ENCODE peak calls at places on chromosomes 3 and 15, in ten cellular contexts. One of them, this sample, is unnamed.

GRCh38 chr3:175489406-175489805 is 630.3 kb downstream of the NAALADL2 start:
- DNase-seq in stimulated activated CD4-positive, alpha-beta T cell treated with anti-CD3 and anti-CD28 coated beads, TNF-alpha, amount 100 ng/mL, for 1 hour: no peak
- DNase-seq in Daoy: no peak
- DNase-seq in PC-9: no peak
- DNase-seq in amygdala: no peak
- DNase-seq in NCI-H1105: no peak
- DNase-seq in astrocyte of the hippocampus: no peak
- DNase-seq in NT2/D1: no peak
- DNase-seq in fibroblast of gingiva: no peak
- DNase-seq in NCI-H146: no peak
- DNase-seq in this sample: no peak

GRCh38 chr3:125236331-125236903 is 23.9 kb upstream of the SLC12A8 start:
- DNase-seq in NCI-H1105: no peak
- DNase-seq in fibroblast of gingiva: peak
- DNase-seq in NCI-H146: no peak
- DNase-seq in PC-9: no peak
- DNase-seq in NT2/D1: no peak
- DNase-seq in amygdala: no peak
- DNase-seq in Daoy: no peak
- DNase-seq in astrocyte of the hippocampus: peak
- DNase-seq in stimulated activated CD4-positive, alpha-beta T cell treated with anti-CD3 and anti-CD28 coated beads, TNF-alpha, amount 100 ng/mL, for 1 hour: no peak
- DNase-seq in this sample: no peak

GRCh38 chr3:50675179-50676030 is 678 bp downstream of the DOCK3 start:
- DNase-seq in Daoy: peak
- DNase-seq in NCI-H146: peak
- DNase-seq in amygdala: peak
- DNase-seq in astrocyte of the hippocampus: peak
- DNase-seq in NT2/D1: peak
- DNase-seq in stimulated activated CD4-positive, alpha-beta T cell treated with anti-CD3 and anti-CD28 coated beads, TNF-alpha, amount 100 ng/mL, for 1 hour: no peak
- DNase-seq in PC-9: no peak
- DNase-seq in NCI-H1105: no peak
- DNase-seq in fibroblast of gingiva: no peak
- DNase-seq in this sample: peak

GRCh38 chr3:26011276-26011675 is 221.4 kb downstream of the OXSM start:
- DNase-seq in NT2/D1: no peak
- DNase-seq in amygdala: no peak
- DNase-seq in Daoy: no peak
- DNase-seq in NCI-H146: no peak
- DNase-seq in fibroblast of gingiva: no peak
- DNase-seq in NCI-H1105: no peak
- DNase-seq in astrocyte of the hippocampus: no peak
- DNase-seq in PC-9: no peak
- DNase-seq in stimulated activated CD4-positive, alpha-beta T cell treated with anti-CD3 and anti-CD28 coated beads, TNF-alpha, amount 100 ng/mL, for 1 hour: no peak
- DNase-seq in this sample: no peak

GRCh38 chr3:149902498-149903139 is 68.1 kb downstream of the PFN2 start:
- DNase-seq in PC-9: no peak
- DNase-seq in NCI-H1105: no peak
- DNase-seq in NCI-H146: no peak
- DNase-seq in stimulated activated CD4-positive, alpha-beta T cell treated with anti-CD3 and anti-CD28 coated beads, TNF-alpha, amount 100 ng/mL, for 1 hour: no peak
- DNase-seq in amygdala: no peak
- DNase-seq in NT2/D1: no peak
- DNase-seq in fibroblast of gingiva: no peak
- DNase-seq in astrocyte of the hippocampus: no peak
- DNase-seq in Daoy: no peak
- DNase-seq in this sample: peak

GRCh38 chr15:28013976-28014375 is 85.1 kb downstream of the OCA2 start:
- DNase-seq in PC-9: no peak
- DNase-seq in stimulated activated CD4-positive, alpha-beta T cell treated with anti-CD3 and anti-CD28 coated beads, TNF-alpha, amount 100 ng/mL, for 1 hour: no peak
- DNase-seq in NCI-H146: no peak
- DNase-seq in NCI-H1105: no peak
- DNase-seq in fibroblast of gingiva: no peak
- DNase-seq in amygdala: no peak
- DNase-seq in Daoy: no peak
- DNase-seq in astrocyte of the hippocampus: no peak
- DNase-seq in NT2/D1: no peak
- DNase-seq in this sample: no peak

GRCh38 chr15:95843241-95843851 is 487.2 kb upstream of the NR2F2 start:
- DNase-seq in stimulated activated CD4-positive, alpha-beta T cell treated with anti-CD3 and anti-CD28 coated beads, TNF-alpha, amount 100 ng/mL, for 1 hour: no peak
- DNase-seq in PC-9: no peak
- DNase-seq in astrocyte of the hippocampus: peak
- DNase-seq in fibroblast of gingiva: peak
- DNase-seq in Daoy: peak
- DNase-seq in NCI-H146: no peak
- DNase-seq in NCI-H1105: no peak
- DNase-seq in amygdala: no peak
- DNase-seq in NT2/D1: no peak
- DNase-seq in this sample: no peak

GRCh38 chr3:27939510-27939909 is 217.4 kb upstream of the EOMES start:
- DNase-seq in stimulated activated CD4-positive, alpha-beta T cell treated with anti-CD3 and anti-CD28 coated beads, TNF-alpha, amount 100 ng/mL, for 1 hour: no peak
- DNase-seq in NCI-H146: no peak
- DNase-seq in amygdala: no peak
- DNase-seq in astrocyte of the hippocampus: no peak
- DNase-seq in NCI-H1105: no peak
- DNase-seq in Daoy: no peak
- DNase-seq in fibroblast of gingiva: no peak
- DNase-seq in PC-9: no peak
- DNase-seq in NT2/D1: no peak
- DNase-seq in this sample: no peak

GRCh38 chr15:48855501-48856440 is 22.2 kb upstream of the EID1 start:
- DNase-seq in NCI-H146: peak
- DNase-seq in Daoy: peak
- DNase-seq in astrocyte of the hippocampus: peak
- DNase-seq in amygdala: no peak
- DNase-seq in NT2/D1: no peak
- DNase-seq in NCI-H1105: peak
- DNase-seq in stimulated activated CD4-positive, alpha-beta T cell treated with anti-CD3 and anti-CD28 coated beads, TNF-alpha, amount 100 ng/mL, for 1 hour: no peak
- DNase-seq in PC-9: no peak
- DNase-seq in fibroblast of gingiva: peak
- DNase-seq in this sample: peak

GRCh38 chr3:135452881-135453280 is 512.6 kb upstream of the PPP2R3A start:
- DNase-seq in fibroblast of gingiva: no peak
- DNase-seq in astrocyte of the hippocampus: no peak
- DNase-seq in PC-9: no peak
- DNase-seq in Daoy: no peak
- DNase-seq in NCI-H146: no peak
- DNase-seq in NCI-H1105: no peak
- DNase-seq in NT2/D1: no peak
- DNase-seq in amygdala: no peak
- DNase-seq in stimulated activated CD4-positive, alpha-beta T cell treated with anti-CD3 and anti-CD28 coated beads, TNF-alpha, amount 100 ng/mL, for 1 hour: no peak
- DNase-seq in this sample: no peak

GRCh38 chr3:154421067-154421466 is 8.9 kb downstream of the GPR149 start:
- DNase-seq in Daoy: no peak
- DNase-seq in stimulated activated CD4-positive, alpha-beta T cell treated with anti-CD3 and anti-CD28 coated beads, TNF-alpha, amount 100 ng/mL, for 1 hour: no peak
- DNase-seq in NCI-H1105: no peak
- DNase-seq in NCI-H146: no peak
- DNase-seq in astrocyte of the hippocampus: peak
- DNase-seq in amygdala: no peak
- DNase-seq in fibroblast of gingiva: no peak
- DNase-seq in PC-9: no peak
- DNase-seq in NT2/D1: no peak
- DNase-seq in this sample: peak

GRCh38 chr3:101229681-101230080 is 90.7 kb downstream of the IMPG2 start:
- DNase-seq in NT2/D1: no peak
- DNase-seq in NCI-H1105: no peak
- DNase-seq in Daoy: no peak
- DNase-seq in stimulated activated CD4-positive, alpha-beta T cell treated with anti-CD3 and anti-CD28 coated beads, TNF-alpha, amount 100 ng/mL, for 1 hour: no peak
- DNase-seq in amygdala: no peak
- DNase-seq in NCI-H146: peak
- DNase-seq in PC-9: no peak
- DNase-seq in fibroblast of gingiva: peak
- DNase-seq in astrocyte of the hippocampus: no peak
- DNase-seq in this sample: peak

GRCh38 chr3:129606522-129607390 is at the start of gene PLXND1:
- DNase-seq in NT2/D1: no peak
- DNase-seq in NCI-H146: peak
- DNase-seq in fibroblast of gingiva: peak
- DNase-seq in PC-9: no peak
- DNase-seq in amygdala: peak
- DNase-seq in stimulated activated CD4-positive, alpha-beta T cell treated with anti-CD3 and anti-CD28 coated beads, TNF-alpha, amount 100 ng/mL, for 1 hour: no peak
- DNase-seq in Daoy: peak
- DNase-seq in astrocyte of the hippocampus: peak
- DNase-seq in NCI-H1105: peak
- DNase-seq in this sample: peak

GRCh38 chr3:178588593-178588992 is 52.4 kb downstream of the KCNMB2 start:
- DNase-seq in NT2/D1: no peak
- DNase-seq in astrocyte of the hippocampus: no peak
- DNase-seq in fibroblast of gingiva: no peak
- DNase-seq in stimulated activated CD4-positive, alpha-beta T cell treated with anti-CD3 and anti-CD28 coated beads, TNF-alpha, amount 100 ng/mL, for 1 hour: no peak
- DNase-seq in NCI-H146: peak
- DNase-seq in Daoy: no peak
- DNase-seq in NCI-H1105: peak
- DNase-seq in PC-9: no peak
- DNase-seq in amygdala: no peak
- DNase-seq in this sample: no peak

GRCh38 chr3:122013448-122013925 is 8.6 kb downstream of the ILDR1 start:
- DNase-seq in PC-9: no peak
- DNase-seq in NT2/D1: no peak
- DNase-seq in stimulated activated CD4-positive, alpha-beta T cell treated with anti-CD3 and anti-CD28 coated beads, TNF-alpha, amount 100 ng/mL, for 1 hour: no peak
- DNase-seq in amygdala: no peak
- DNase-seq in NCI-H1105: no peak
- DNase-seq in fibroblast of gingiva: no peak
- DNase-seq in astrocyte of the hippocampus: no peak
- DNase-seq in Daoy: no peak
- DNase-seq in NCI-H146: no peak
- DNase-seq in this sample: no peak

GRCh38 chr3:186461141-186461540 is 83.0 kb downstream of the CRYGS start:
- DNase-seq in NCI-H1105: no peak
- DNase-seq in PC-9: no peak
- DNase-seq in astrocyte of the hippocampus: peak
- DNase-seq in NCI-H146: no peak
- DNase-seq in Daoy: peak
- DNase-seq in stimulated activated CD4-positive, alpha-beta T cell treated with anti-CD3 and anti-CD28 coated beads, TNF-alpha, amount 100 ng/mL, for 1 hour: no peak
- DNase-seq in NT2/D1: no peak
- DNase-seq in fibroblast of gingiva: no peak
- DNase-seq in amygdala: no peak
- DNase-seq in this sample: peak

GRCh38 chr15:67178569-67179210 is 75.8 kb downstream of the AAGAB start:
- DNase-seq in NCI-H146: no peak
- DNase-seq in fibroblast of gingiva: peak
- DNase-seq in NCI-H1105: no peak
- DNase-seq in Daoy: peak
- DNase-seq in astrocyte of the hippocampus: peak
- DNase-seq in PC-9: peak
- DNase-seq in amygdala: no peak
- DNase-seq in NT2/D1: no peak
- DNase-seq in stimulated activated CD4-positive, alpha-beta T cell treated with anti-CD3 and anti-CD28 coated beads, TNF-alpha, amount 100 ng/mL, for 1 hour: no peak
- DNase-seq in this sample: no peak

GRCh38 chr15:45183001-45183400 is 4.8 kb downstream of the SHF start:
- DNase-seq in fibroblast of gingiva: no peak
- DNase-seq in amygdala: no peak
- DNase-seq in astrocyte of the hippocampus: no peak
- DNase-seq in Daoy: no peak
- DNase-seq in NCI-H1105: no peak
- DNase-seq in NCI-H146: no peak
- DNase-seq in PC-9: no peak
- DNase-seq in NT2/D1: no peak
- DNase-seq in stimulated activated CD4-positive, alpha-beta T cell treated with anti-CD3 and anti-CD28 coated beads, TNF-alpha, amount 100 ng/mL, for 1 hour: no peak
- DNase-seq in this sample: peak

GRCh38 chr3:64440498-64440897 is 215.2 kb upstream of the PRICKLE2 start:
- DNase-seq in Daoy: peak
- DNase-seq in stimulated activated CD4-positive, alpha-beta T cell treated with anti-CD3 and anti-CD28 coated beads, TNF-alpha, amount 100 ng/mL, for 1 hour: no peak
- DNase-seq in NCI-H1105: no peak
- DNase-seq in fibroblast of gingiva: peak
- DNase-seq in amygdala: no peak
- DNase-seq in NT2/D1: no peak
- DNase-seq in PC-9: peak
- DNase-seq in NCI-H146: peak
- DNase-seq in astrocyte of the hippocampus: peak
- DNase-seq in this sample: peak

GRCh38 chr3:65833761-65834505 is 204.8 kb downstream of the MAGI1 start:
- DNase-seq in NT2/D1: no peak
- DNase-seq in Daoy: peak
- DNase-seq in fibroblast of gingiva: peak
- DNase-seq in NCI-H146: no peak
- DNase-seq in PC-9: no peak
- DNase-seq in amygdala: no peak
- DNase-seq in NCI-H1105: no peak
- DNase-seq in stimulated activated CD4-positive, alpha-beta T cell treated with anti-CD3 and anti-CD28 coated beads, TNF-alpha, amount 100 ng/mL, for 1 hour: no peak
- DNase-seq in astrocyte of the hippocampus: peak
- DNase-seq in this sample: no peak

GRCh38 chr3:8571256-8571655 is 69.6 kb downstream of the LMCD1 start:
- DNase-seq in NCI-H146: no peak
- DNase-seq in stimulated activated CD4-positive, alpha-beta T cell treated with anti-CD3 and anti-CD28 coated beads, TNF-alpha, amount 100 ng/mL, for 1 hour: no peak
- DNase-seq in NCI-H1105: no peak
- DNase-seq in PC-9: no peak
- DNase-seq in NT2/D1: no peak
- DNase-seq in fibroblast of gingiva: no peak
- DNase-seq in Daoy: no peak
- DNase-seq in amygdala: no peak
- DNase-seq in astrocyte of the hippocampus: no peak
- DNase-seq in this sample: no peak

GRCh38 chr3:4290272-4290893 is 12.8 kb upstream of the SETMAR start:
- DNase-seq in Daoy: peak
- DNase-seq in amygdala: no peak
- DNase-seq in PC-9: peak
- DNase-seq in fibroblast of gingiva: peak
- DNase-seq in NCI-H146: no peak
- DNase-seq in stimulated activated CD4-positive, alpha-beta T cell treated with anti-CD3 and anti-CD28 coated beads, TNF-alpha, amount 100 ng/mL, for 1 hour: peak
- DNase-seq in astrocyte of the hippocampus: peak
- DNase-seq in NT2/D1: peak
- DNase-seq in NCI-H1105: peak
- DNase-seq in this sample: peak

GRCh38 chr3:33093847-33094246 is 3.1 kb downstream of the GLB1 start:
- DNase-seq in PC-9: no peak
- DNase-seq in amygdala: no peak
- DNase-seq in Daoy: no peak
- DNase-seq in fibroblast of gingiva: no peak
- DNase-seq in NCI-H146: no peak
- DNase-seq in NCI-H1105: no peak
- DNase-seq in NT2/D1: no peak
- DNase-seq in stimulated activated CD4-positive, alpha-beta T cell treated with anti-CD3 and anti-CD28 coated beads, TNF-alpha, amount 100 ng/mL, for 1 hour: no peak
- DNase-seq in astrocyte of the hippocampus: no peak
- DNase-seq in this sample: no peak

GRCh38 chr3:160671231-160671630 is 5.7 kb upstream of the ARL14 start:
- DNase-seq in amygdala: no peak
- DNase-seq in NT2/D1: no peak
- DNase-seq in NCI-H146: no peak
- DNase-seq in stimulated activated CD4-positive, alpha-beta T cell treated with anti-CD3 and anti-CD28 coated beads, TNF-alpha, amount 100 ng/mL, for 1 hour: no peak
- DNase-seq in fibroblast of gingiva: peak
- DNase-seq in astrocyte of the hippocampus: no peak
- DNase-seq in PC-9: no peak
- DNase-seq in NCI-H1105: no peak
- DNase-seq in Daoy: no peak
- DNase-seq in this sample: no peak

GRCh38 chr3:4898454-4899313 is 80.6 kb upstream of the BHLHE40 start:
- DNase-seq in PC-9: peak
- DNase-seq in NCI-H1105: no peak
- DNase-seq in amygdala: no peak
- DNase-seq in stimulated activated CD4-positive, alpha-beta T cell treated with anti-CD3 and anti-CD28 coated beads, TNF-alpha, amount 100 ng/mL, for 1 hour: no peak
- DNase-seq in fibroblast of gingiva: no peak
- DNase-seq in astrocyte of the hippocampus: peak
- DNase-seq in NT2/D1: no peak
- DNase-seq in NCI-H146: no peak
- DNase-seq in Daoy: peak
- DNase-seq in this sample: no peak

GRCh38 chr3:187919018-187919417 is 173.8 kb upstream of the BCL6 start:
- DNase-seq in NT2/D1: no peak
- DNase-seq in Daoy: peak
- DNase-seq in NCI-H1105: no peak
- DNase-seq in stimulated activated CD4-positive, alpha-beta T cell treated with anti-CD3 and anti-CD28 coated beads, TNF-alpha, amount 100 ng/mL, for 1 hour: peak
- DNase-seq in NCI-H146: no peak
- DNase-seq in astrocyte of the hippocampus: no peak
- DNase-seq in amygdala: no peak
- DNase-seq in PC-9: no peak
- DNase-seq in fibroblast of gingiva: no peak
- DNase-seq in this sample: peak

This sample was measured in DMS53.